ENCODE peak calls at places on chromosome 20, in six cellular contexts. R is suprapubic skin; B is body of pancreas; G is lung; M is CD8-positive, alpha-beta T cell; J is adrenal gland. E is an unnamed sample.
A peak's percentile ranks its signal among the peaks of the same experiment; 100 is the strongest.

GRCh38 chr20:13029687-13030510 is 21.1 kb downstream of the SPTLC3 start:
- DNase-seq in G (peak; percentile 41), R (peak; percentile 68), B (peak; percentile 43), M (no peak), J (peak; percentile 63), E (peak; percentile 60)

GRCh38 chr20:64159286-64159680 is 5.0 kb upstream of the MYT1 start:
- DNase-seq in B (no peak), R (no peak), J (no peak), M (no peak), G (no peak), E (no peak)

GRCh38 chr20:829531-829930 is 4.0 kb upstream of the FAM110A start:
- DNase-seq in G (no peak), J (peak; percentile 25), M (no peak), B (no peak), R (no peak), E (peak; percentile 26)

GRCh38 chr20:45157977-45158376 is 16.7 kb upstream of the PI3 start:
- DNase-seq in R (no peak), B (peak; percentile 23), J (no peak), G (no peak), M (no peak), E (no peak)

GRCh38 chr20:30593572-30593971 is 663.9 kb upstream of the DEFB115 start:
- DNase-seq in J (no peak), R (no peak), B (no peak), M (no peak), G (no peak), E (no peak)

GRCh38 chr20:43055181-43055884 is 134.4 kb downstream of the PTPRT start:
- DNase-seq in B (no peak), J (no peak), M (no peak), G (no peak), R (no peak), E (no peak)

GRCh38 chr20:51122931-51123658 is 100.2 kb upstream of the KCNG1 start:
- DNase-seq in R (no peak), G (no peak), M (no peak), B (no peak), J (no peak), E (no peak)

GRCh38 chr20:63206878-63207277 is 9.1 kb downstream of the YTHDF1 start:
- DNase-seq in B (no peak), R (no peak), J (peak; percentile 80), G (no peak), M (no peak), E (no peak)

GRCh38 chr20:62357681-62358080 is 9.4 kb downstream of the LAMA5 start:
- DNase-seq in G (no peak), R (no peak), B (no peak), M (no peak), J (no peak), E (no peak)

GRCh38 chr20:52224920-52225319 is 33.3 kb upstream of the ZFP64 start:
- DNase-seq in M (no peak), J (no peak), B (no peak), G (no peak), R (no peak), E (no peak)

GRCh38 chr20:35125753-35126152 is 21.4 kb downstream of the EDEM2 start:
- DNase-seq in B (no peak), M (no peak), G (no peak), J (no peak), R (no peak), E (no peak)
- H3K36me3 ChIP-seq in B (peaks cover 60% of the 10 kb centered on the region), M (peaks cover 55% of the 10 kb centered on the region), G (peaks cover 27% of the 10 kb centered on the region), J (peaks cover 82% of the 10 kb centered on the region), R (peaks cover 77% of the 10 kb centered on the region), E (peaks cover 12% of the 10 kb centered on the region)

DNA sequence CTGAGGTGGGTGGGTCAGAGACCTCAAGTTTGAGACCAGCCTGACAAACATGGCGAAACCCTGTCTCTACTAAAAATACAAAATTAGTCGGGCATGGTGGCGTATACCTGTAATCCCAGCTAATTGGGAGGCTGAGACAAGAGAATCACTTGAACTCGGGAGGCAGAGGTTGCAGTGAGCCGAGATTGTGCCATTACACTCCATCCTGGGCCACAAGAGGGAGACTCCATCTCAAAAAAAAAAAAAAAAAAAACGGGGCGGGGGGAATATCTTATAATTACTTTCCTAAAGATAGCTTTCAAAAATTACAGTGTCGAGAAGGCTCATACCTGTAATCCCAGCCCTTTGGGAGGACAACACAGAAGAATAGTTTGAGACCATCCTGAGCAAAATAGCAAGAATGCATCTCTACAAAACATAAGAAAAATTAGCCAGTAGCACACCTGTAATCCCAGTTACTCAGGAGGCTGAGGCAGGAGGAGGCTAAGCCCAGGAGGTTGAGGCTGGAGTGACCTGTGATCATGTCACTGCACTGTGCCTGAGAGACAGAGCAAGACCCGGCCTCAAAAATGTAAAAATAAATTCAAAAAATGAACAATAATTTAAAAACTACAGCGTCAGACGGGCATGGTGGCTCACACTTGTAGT is 25.8 kb downstream of the CBFA2T2 start:
- DNase-seq in J (no peak), M (no peak), B (no peak), G (no peak), R (no peak), E (no peak)
- TF ChIP-seq CTCF in J (no peak), M (peak; percentile 29), B (no peak), G (no peak), R (no peak), E (peak; percentile 32)

GRCh38 chr20:18157102-18157501 is 19.4 kb downstream of the KAT14 start:
- DNase-seq in R (no peak), J (no peak), M (no peak), G (no peak), B (no peak), E (no peak)

GRCh38 chr20:18154342-18154741 is 16.7 kb downstream of the KAT14 start:
- DNase-seq in B (no peak), M (no peak), J (no peak), G (no peak), R (no peak), E (no peak)

GRCh38 chr20:18156045-18156444 is 18.4 kb downstream of the KAT14 start:
- DNase-seq in M (no peak), G (no peak), B (no peak), R (no peak), J (no peak), E (no peak)
- H3K36me3 ChIP-seq in M (peaks cover 6% of the 10 kb centered on the region), G (peaks cover 9% of the 10 kb centered on the region), B (peaks cover 1% of the 10 kb centered on the region), R (peaks cover 64% of the 10 kb centered on the region), J (peaks cover 42% of the 10 kb centered on the region), E (peaks cover 4% of the 10 kb centered on the region)

GRCh38 chr20:60365063-60365640 is 406.9 kb downstream of the CDH26 start:
- DNase-seq in M (no peak), R (no peak), J (no peak), B (no peak), G (no peak), E (no peak)
- TF ChIP-seq CTCF in M (no peak), R (no peak), J (no peak), B (no peak), G (no peak), E (no peak)

DNA sequence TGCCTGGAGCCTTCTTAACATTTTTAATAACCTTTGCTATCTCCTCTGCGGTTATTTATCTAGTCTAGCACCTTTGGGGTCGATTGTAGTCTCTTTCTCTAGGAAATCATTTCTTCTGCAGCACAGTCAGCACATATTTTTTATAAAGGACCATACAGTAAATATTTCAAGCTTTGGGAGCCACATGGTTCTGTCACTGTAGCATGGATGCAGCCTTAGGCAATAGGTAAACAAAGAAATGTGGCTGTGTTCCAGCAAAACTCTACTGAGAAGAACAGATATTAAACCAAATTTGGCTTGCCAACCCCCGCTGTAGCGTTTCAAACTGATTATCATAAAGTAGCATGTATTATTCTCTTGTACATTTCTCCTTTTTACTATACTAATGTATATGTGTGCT is 95.7 kb downstream of the SLC23A2 start:
- DNase-seq in R (no peak), G (no peak), M (no peak), B (no peak), J (peak; percentile 48), E (no peak)
- H3K36me3 ChIP-seq in R (peaks cover 8% of the 10 kb centered on the region), G (peaks cover 5% of the 10 kb centered on the region), M (peaks cover 11% of the 10 kb centered on the region), B (no peaks in the 10 kb centered on the region), J (peaks cover 13% of the 10 kb centered on the region), E (peaks cover 1% of the 10 kb centered on the region)

E was measured in BJ.